ENCODE peak calls at places on chromosomes 5 and 9, in six cellular contexts. One of them, this sample, is unnamed.

GRCh38 chr5:168106008-168106761 is 185.3 kb upstream of the WWC1 start:
- DNase-seq in neural crest cell: no peak
- DNase-seq in neuronal stem cell: no peak
- DNase-seq in amygdala: no peak
- DNase-seq in OCI-LY7: no peak
- DNase-seq in left cardiac atrium: no peak
- DNase-seq in this sample: no peak

GRCh38 chr5:36402512-36402906 is 100.8 kb upstream of the RANBP3L start:
- DNase-seq in neural crest cell: no peak
- DNase-seq in neuronal stem cell: no peak
- DNase-seq in amygdala: no peak
- DNase-seq in OCI-LY7: no peak
- DNase-seq in left cardiac atrium: no peak
- DNase-seq in this sample: no peak

GRCh38 chr5:16934123-16934522 is 2.0 kb downstream of the MYO10 start:
- DNase-seq in neural crest cell: peak; percentile 82
- DNase-seq in neuronal stem cell: peak; percentile 78
- DNase-seq in amygdala: peak; percentile 6
- DNase-seq in OCI-LY7: peak; percentile 59
- DNase-seq in left cardiac atrium: peak; percentile 52
- DNase-seq in this sample: no peak

GRCh38 chr5:159359408-159359807 is 29.1 kb upstream of the IL12B start:
- DNase-seq in neural crest cell: no peak
- DNase-seq in neuronal stem cell: no peak
- DNase-seq in amygdala: no peak
- DNase-seq in OCI-LY7: no peak
- DNase-seq in left cardiac atrium: no peak
- DNase-seq in this sample: no peak

GRCh38 chr5:92242170-92242569 is 859.1 kb upstream of the ARRDC3 start:
- DNase-seq in neural crest cell: no peak
- DNase-seq in neuronal stem cell: no peak
- DNase-seq in amygdala: no peak
- DNase-seq in OCI-LY7: no peak
- DNase-seq in left cardiac atrium: no peak
- DNase-seq in this sample: no peak

GRCh38 chr9:121299125-121299466 is 31.1 kb downstream of the GSN start:
- DNase-seq in neural crest cell: no peak
- DNase-seq in neuronal stem cell: no peak
- DNase-seq in amygdala: no peak
- DNase-seq in OCI-LY7: no peak
- DNase-seq in left cardiac atrium: no peak
- DNase-seq in this sample: peak; percentile 74

GRCh38 chr5:9658726-9659125 is 28.6 kb upstream of the TAS2R1 start:
- DNase-seq in neural crest cell: no peak
- DNase-seq in neuronal stem cell: no peak
- DNase-seq in amygdala: no peak
- DNase-seq in OCI-LY7: no peak
- DNase-seq in left cardiac atrium: no peak
- DNase-seq in this sample: no peak

GRCh38 chr9:70421272-70422180 is 7.1 kb upstream of the KLF9 start:
- DNase-seq in neural crest cell: no peak
- DNase-seq in neuronal stem cell: no peak
- DNase-seq in amygdala: peak; percentile 55
- DNase-seq in OCI-LY7: no peak
- DNase-seq in left cardiac atrium: no peak
- DNase-seq in this sample: no peak

GRCh38 chr9:16727452-16728127 is 142.9 kb downstream of the BNC2 start:
- DNase-seq in neural crest cell: no peak
- DNase-seq in neuronal stem cell: no peak
- DNase-seq in amygdala: no peak
- DNase-seq in OCI-LY7: no peak
- DNase-seq in left cardiac atrium: no peak
- DNase-seq in this sample: no peak

GRCh38 chr5:73550016-73550415 is 15.4 kb downstream of the ANKRA2 start:
- DNase-seq in neural crest cell: no peak
- DNase-seq in neuronal stem cell: no peak
- DNase-seq in amygdala: no peak
- DNase-seq in OCI-LY7: no peak
- DNase-seq in left cardiac atrium: no peak
- DNase-seq in this sample: no peak

GRCh38 chr5:136518814-136519213 is 153.5 kb upstream of the TRPC7 start:
- DNase-seq in neural crest cell: no peak
- DNase-seq in neuronal stem cell: no peak
- DNase-seq in amygdala: no peak
- DNase-seq in OCI-LY7: no peak
- DNase-seq in left cardiac atrium: no peak
- DNase-seq in this sample: no peak

GRCh38 chr9:33860200-33860871 is 43.4 kb downstream of the UBE2R2 start:
- DNase-seq in neural crest cell: no peak
- DNase-seq in neuronal stem cell: no peak
- DNase-seq in amygdala: no peak
- DNase-seq in OCI-LY7: no peak
- DNase-seq in left cardiac atrium: no peak
- DNase-seq in this sample: no peak

GRCh38 chr9:131578778-131579504 is 33.6 kb downstream of the PRRT1B start:
- DNase-seq in neural crest cell: no peak
- DNase-seq in neuronal stem cell: no peak
- DNase-seq in amygdala: no peak
- DNase-seq in OCI-LY7: peak; percentile 51
- DNase-seq in left cardiac atrium: no peak
- DNase-seq in this sample: no peak

GRCh38 chr9:81052846-81053245 is 636.5 kb downstream of the TLE1 start:
- DNase-seq in neural crest cell: no peak
- DNase-seq in neuronal stem cell: no peak
- DNase-seq in amygdala: no peak
- DNase-seq in OCI-LY7: no peak
- DNase-seq in left cardiac atrium: no peak
- DNase-seq in this sample: no peak

GRCh38 chr5:68259696-68260095 is 44.1 kb downstream of the PIK3R1 start:
- DNase-seq in neural crest cell: no peak
- DNase-seq in neuronal stem cell: no peak
- DNase-seq in amygdala: no peak
- DNase-seq in OCI-LY7: no peak
- DNase-seq in left cardiac atrium: no peak
- DNase-seq in this sample: no peak

GRCh38 chr9:99057665-99058625 is 47.0 kb upstream of the TGFBR1 start:
- DNase-seq in neural crest cell: no peak
- DNase-seq in neuronal stem cell: no peak
- DNase-seq in amygdala: peak; percentile 41
- DNase-seq in OCI-LY7: peak; percentile 83
- DNase-seq in left cardiac atrium: no peak
- DNase-seq in this sample: no peak

GRCh38 chr5:71830626-71831539 is 111.8 kb downstream of the CARTPT start:
- DNase-seq in neural crest cell: no peak
- DNase-seq in neuronal stem cell: no peak
- DNase-seq in amygdala: no peak
- DNase-seq in OCI-LY7: no peak
- DNase-seq in left cardiac atrium: peak; percentile 73
- DNase-seq in this sample: peak; percentile 86

GRCh38 chr5:159341914-159342313 is 11.6 kb upstream of the IL12B start:
- DNase-seq in neural crest cell: no peak
- DNase-seq in neuronal stem cell: no peak
- DNase-seq in amygdala: no peak
- DNase-seq in OCI-LY7: no peak
- DNase-seq in left cardiac atrium: peak; percentile 47
- DNase-seq in this sample: peak; percentile 85

GRCh38 chr9:133342570-133342969 is 5.4 kb downstream of the MED22 start:
- DNase-seq in neural crest cell: no peak
- DNase-seq in neuronal stem cell: no peak
- DNase-seq in amygdala: no peak
- DNase-seq in OCI-LY7: no peak
- DNase-seq in left cardiac atrium: no peak
- DNase-seq in this sample: no peak

This sample was measured in cardiac septum.